ENCODE peak calls at places on chromosomes 3 and 15, in nine cellular contexts. U, C, Z, K, A, I, L, H and Y are unnamed samples.

GRCh38 chr3:42675909-42676308 is 9.4 kb upstream of the KLHL40 start:
- DNase-seq in U (no peak), C (no peak), Z (no peak), K (no peak), A (no peak), I (no peak), L (no peak), H (no peak), Y (no peak)

GRCh38 chr15:92839696-92840095 is 60.4 kb upstream of the CHD2 start:
- DNase-seq in U (peak; percentile 79), C (no peak), Z (no peak), K (no peak), A (no peak), I (peak; percentile 41), L (no peak), H (no peak), Y (no peak)

GRCh38 chr15:99303881-99304280 is 52.6 kb downstream of the LRRC28 start:
- DNase-seq in U (no peak), C (no peak), Z (no peak), K (no peak), A (no peak), I (no peak), L (no peak), H (no peak), Y (no peak)

GRCh38 chr3:107441617-107442016 is 64.4 kb downstream of the CCDC54 start:
- DNase-seq in U (no peak), C (no peak), Z (no peak), K (no peak), A (no peak), I (no peak), L (no peak), H (no peak), Y (no peak)

GRCh38 chr3:183254816-183255730 is 2.0 kb downstream of the B3GNT5 start:
- DNase-seq in U (no peak), C (peak; percentile 42), Z (no peak), K (no peak), A (peak; percentile 47), I (no peak), L (no peak), H (no peak), Y (no peak)

GRCh38 chr15:59501531-59502113 is 63.6 kb downstream of the FAM81A start:
- DNase-seq in U (peak; percentile 76), C (peak; percentile 72), Z (no peak), K (no peak), A (peak; percentile 77), I (peak; percentile 64), L (no peak), H (peak; percentile 56), Y (no peak)

GRCh38 chr3:146705205-146705604 is 100.1 kb upstream of the PLSCR5 start:
- DNase-seq in U (peak; percentile 30), C (no peak), Z (no peak), K (no peak), A (no peak), I (peak; percentile 6), L (no peak), H (no peak), Y (no peak)

GRCh38 chr15:31344824-31345605 is 18.4 kb downstream of the KLF13 start:
- DNase-seq in U (peak; percentile 76), C (no peak), Z (no peak), K (no peak), A (no peak), I (peak; percentile 45), L (peak; percentile 31), H (no peak), Y (no peak)

GRCh38 chr3:37372669-37373068 is 198.3 kb upstream of the LRRFIP2 start:
- DNase-seq in U (no peak), C (no peak), Z (no peak), K (no peak), A (no peak), I (no peak), L (no peak), H (no peak), Y (no peak)

GRCh38 chr3:41673643-41674042 is 288.3 kb downstream of the ULK4 start:
- DNase-seq in U (no peak), C (no peak), Z (no peak), K (no peak), A (no peak), I (no peak), L (no peak), H (no peak), Y (no peak)

GRCh38 chr15:101556273-101556672 is 66.8 kb upstream of the PCSK6 start:
- DNase-seq in U (no peak), C (no peak), Z (no peak), K (no peak), A (no peak), I (no peak), L (no peak), H (no peak), Y (no peak)

GRCh38 chr3:101680466-101680865 is 3.5 kb upstream of the ZBTB11 start:
- DNase-seq in U (no peak), C (no peak), Z (no peak), K (no peak), A (no peak), I (no peak), L (no peak), H (no peak), Y (no peak)

GRCh38 chr3:43255675-43256074 is 30.7 kb upstream of the SNRK start:
- DNase-seq in U (no peak), C (no peak), Z (no peak), K (no peak), A (no peak), I (no peak), L (no peak), H (no peak), Y (no peak)

GRCh38 chr3:129441782-129442181 is 1.8 kb downstream of the IFT122 start:
- DNase-seq in U (no peak), C (peak; percentile 90), Z (no peak), K (no peak), A (peak; percentile 93), I (no peak), L (no peak), H (peak; percentile 71), Y (no peak)

GRCh38 chr3:118478706-118479276 is 555.9 kb downstream of the IGSF11 start:
- DNase-seq in U (no peak), C (no peak), Z (no peak), K (no peak), A (no peak), I (no peak), L (no peak), H (no peak), Y (no peak)